ENCODE peak calls at places on chromosomes 12 and 14, in seven cellular contexts. C is heart left ventricle; F is MM.1S; S is CD8-positive, alpha-beta memory T cell; L is naive thymus-derived CD4-positive, alpha-beta T cell; I is Peyer's patch; Z is mesenchymal stem cell. T is an unnamed sample. For H3K4me1 and H3K9me3, the result is how much of the 10 kb centered on the place peaks cover.

GRCh38 chr12:10909462-10909861 is at the start of gene TAS2R13:
- DNase-seq in C (no peak), F (no peak), S (no peak), L (no peak), I (no peak), Z (no peak), T (no peak)

GRCh38 chr12:63944586-63945228 is 100.2 kb downstream of the SRGAP1 start:
- DNase-seq in C (no peak), F (no peak), S (no peak), L (no peak), I (no peak), Z (no peak), T (no peak)

GRCh38 chr14:59707778-59708635 is 131.4 kb upstream of the CCDC175 start:
- DNase-seq in C (no peak), F (no peak), S (no peak), L (no peak), I (no peak), Z (no peak), T (no peak)

GRCh38 chr14:23435540-23436326 is at the start of gene MYH7:
- DNase-seq in C (peak), F (no peak), S (no peak), L (peak), I (peak), Z (no peak), T (no peak)

GRCh38 chr14:105026789-105027563 is 6.1 kb upstream of the CDCA4 start:
- DNase-seq in C (no peak), F (no peak), S (no peak), L (no peak), I (no peak), Z (no peak), T (no peak)

GRCh38 chr14:105323663-105324062 is 9.1 kb downstream of the PACS2 start:
- DNase-seq in C (no peak), F (no peak), S (no peak), L (no peak), I (no peak), Z (no peak), T (no peak)

GRCh38 chr12:120366884-120367251 is 2.1 kb downstream of the MSI1 start:
- DNase-seq in C (no peak), F (no peak), S (no peak), L (no peak), I (no peak), Z (no peak), T (no peak)

GRCh38 chr12:115229517-115229916 is 545.5 kb upstream of the TBX3 start:
- DNase-seq in C (no peak), F (no peak), S (no peak), L (no peak), I (no peak), Z (no peak), T (no peak)

GRCh38 chr14:54976316-54976715 is 50.6 kb downstream of the WDHD1 start:
- DNase-seq in C (no peak), F (no peak), S (no peak), L (no peak), I (no peak), Z (peak), T (no peak)

GRCh38 chr14:82872494-82872893 is 1338.8 kb upstream of the SEL1L start:
- DNase-seq in C (no peak), F (no peak), S (no peak), L (no peak), I (no peak), Z (no peak), T (no peak)

GRCh38 chr12:116687888-116688287 is 50.0 kb downstream of the SPRING1 start:
- DNase-seq in C (peak), F (no peak), S (no peak), L (no peak), I (no peak), Z (no peak), T (no peak)

GRCh38 chr12:71810905-71811304 is 28.7 kb upstream of the TBC1D15 start:
- DNase-seq in C (no peak), F (no peak), S (no peak), L (no peak), I (no peak), Z (no peak), T (no peak)

GRCh38 chr14:36516719-36517241 is 3.3 kb downstream of the NKX2-1 start:
- DNase-seq in C (no peak), F (no peak), S (no peak), L (no peak), I (no peak), Z (no peak), T (no peak)

GRCh38 chr12:94263011-94263786 is 114.8 kb downstream of the PLXNC1 start:
- DNase-seq in C (no peak), F (no peak), S (peak), L (peak), I (peak), Z (no peak), T (peak)

GRCh38 chr12:23954332-23954731 is 4.9 kb upstream of the SOX5 start:
- DNase-seq in C (no peak), F (no peak), S (no peak), L (no peak), I (no peak), Z (peak), T (no peak)

GRCh38 chr14:90489916-90490726 is 93.3 kb downstream of the CALM1 start:
- DNase-seq in C (no peak), F (no peak), S (no peak), L (no peak), I (no peak), Z (no peak), T (no peak)

GRCh38 chr12:57990241-57990883 is 49.0 kb downstream of the ATP23 start:
- DNase-seq in C (no peak), F (no peak), S (no peak), L (no peak), I (no peak), Z (no peak), T (no peak)

DNA sequence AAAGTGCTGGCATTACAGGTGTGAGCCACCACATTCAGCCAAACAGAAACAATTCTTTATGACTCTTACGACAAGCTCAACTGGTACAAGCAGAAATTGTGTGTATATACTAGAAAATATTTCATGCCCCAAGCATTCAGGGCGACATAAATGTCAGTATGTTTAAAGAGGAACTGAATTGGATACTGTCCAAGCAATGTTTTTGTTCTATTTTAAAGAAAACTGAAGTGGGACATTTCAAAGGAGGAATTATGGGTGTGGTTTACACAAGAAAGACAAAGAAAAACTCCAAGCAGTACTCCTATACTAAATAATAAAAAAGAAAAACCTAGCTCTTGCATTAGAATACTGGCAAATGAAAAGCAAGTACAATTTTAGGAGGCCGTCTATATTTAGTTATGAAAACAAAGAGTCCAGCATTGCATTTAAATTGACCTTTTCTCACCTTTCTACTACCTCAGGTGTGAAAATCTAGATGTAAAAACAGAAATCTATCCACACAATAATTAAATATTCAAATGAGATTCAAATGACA is 48.9 kb downstream of the PPP1R12A start:
- DNase-seq in C (no peak), F (no peak), S (no peak), L (no peak), I (no peak), Z (no peak), T (no peak)
- H3K4me1 ChIP-seq in C (half or more), F (under half), S (under half), L (under half), I (under half), Z (under half), T (half or more)

GRCh38 chr12:7758346-7758745 is 6.7 kb upstream of the NANOGNB start:
- DNase-seq in C (no peak), F (no peak), S (no peak), L (no peak), I (no peak), Z (no peak), T (no peak)
- H3K4me3 ChIP-seq in C (no peak), F (no peak), S (no peak), L (no peak), I (no peak), Z (no peak), T (no peak)

GRCh38 chr12:87667378-87667777 is 361.8 kb downstream of the C12orf50 start:
- DNase-seq in C (no peak), F (peak), S (no peak), L (no peak), I (no peak), Z (peak), T (no peak)
- H3K9me3 ChIP-seq in C (under half), F (under half), S (under half), L (under half), I (under half), Z (under half), T (under half)

GRCh38 chr12:65879878-65880277 is 55.6 kb downstream of the HMGA2 start:
- DNase-seq in C (no peak), F (no peak), S (no peak), L (no peak), I (no peak), Z (peak), T (no peak)
- H3K4me1 ChIP-seq in C (under half), F (under half), S (under half), L (under half), I (under half), Z (under half), T (under half)

DNA sequence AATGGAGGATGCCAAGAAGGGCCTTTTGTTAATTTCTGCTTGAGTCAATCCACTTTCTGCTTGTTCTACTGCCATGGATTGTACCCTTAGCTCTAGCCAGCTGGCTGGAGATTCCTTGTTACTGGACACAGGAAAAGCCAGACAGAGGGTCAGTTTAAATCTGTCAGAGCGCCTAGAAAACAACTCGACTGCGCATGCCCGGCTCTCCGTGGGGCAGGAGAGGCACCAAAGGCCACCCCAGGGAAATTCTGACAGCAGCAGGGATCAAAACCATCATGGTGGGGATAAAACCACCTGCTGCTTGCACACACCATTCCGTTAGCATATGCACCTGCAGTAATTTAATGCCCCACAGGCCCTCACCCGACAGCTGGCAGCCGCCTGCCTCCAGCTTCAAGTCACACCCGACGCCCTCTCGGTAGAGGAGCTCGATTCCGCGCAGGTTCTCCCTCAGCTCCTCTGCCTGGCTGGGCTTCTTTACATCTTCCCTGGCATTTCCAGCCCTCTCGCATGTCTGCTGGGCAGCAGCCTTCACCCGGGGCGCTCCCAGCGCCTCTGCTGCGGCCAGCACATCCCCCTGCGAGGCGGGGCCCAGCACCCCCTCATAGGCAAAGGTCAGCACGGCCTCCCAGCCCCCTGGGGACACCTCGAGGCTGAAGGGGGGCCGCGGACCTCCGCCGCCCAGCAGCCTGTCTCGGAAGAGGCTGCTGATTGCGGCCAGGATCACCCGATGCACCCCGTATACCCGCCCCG is 1.1 kb downstream of the KLHL33 start:
- DNase-seq in C (peak), F (no peak), S (no peak), L (no peak), I (no peak), Z (no peak), T (no peak)
- H3K4me3 ChIP-seq in C (peak), F (no peak), S (no peak), L (no peak), I (peak), Z (no peak), T (no peak)

GRCh38 chr12:34396861-34397590 is 374.7 kb downstream of the ALG10 start:
- DNase-seq in C (peak), F (no peak), S (no peak), L (peak), I (no peak), Z (no peak), T (no peak)
- H3K9me3 ChIP-seq in C (under half), F (under half), S (under half), L (half or more), I (under half), Z (under half), T (under half)

GRCh38 chr12:53971686-53972085 is 1.2 kb upstream of the HOXC11 start:
- DNase-seq in C (no peak), F (no peak), S (no peak), L (no peak), I (no peak), Z (no peak), T (no peak)
- H3K4me1 ChIP-seq in C (under half), F (under half), S (under half), L (under half), I (under half), Z (under half), T (under half)

DNA sequence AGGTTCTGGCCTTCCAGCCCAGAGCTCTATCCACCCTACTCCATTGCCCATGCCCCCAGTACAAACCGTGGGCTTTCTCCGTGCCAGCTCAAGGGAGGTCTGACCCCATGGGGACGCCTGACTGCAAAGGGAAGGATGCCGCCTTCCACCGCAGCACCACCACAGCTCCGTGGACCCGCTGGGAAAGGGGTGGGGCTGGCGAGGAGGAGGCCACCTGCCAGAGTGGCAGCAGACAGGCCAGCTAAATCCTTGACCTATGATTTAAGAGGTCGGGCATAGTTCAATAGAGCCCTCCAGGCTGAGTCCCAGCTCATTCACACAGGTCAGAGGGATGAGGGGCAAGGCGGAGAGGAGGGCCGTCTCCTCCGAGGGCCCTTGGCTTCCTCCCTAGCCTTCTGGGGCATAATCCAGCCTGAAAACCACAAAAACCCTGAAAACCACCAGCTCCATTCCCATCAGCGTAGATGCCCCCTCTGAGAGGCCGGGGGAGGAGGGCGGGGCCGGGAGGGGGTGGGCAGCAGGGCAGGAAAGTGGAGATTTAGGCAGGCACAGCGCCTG is 14.9 kb upstream of the FIGNL2 start:
- DNase-seq in C (no peak), F (no peak), S (no peak), L (no peak), I (no peak), Z (no peak), T (no peak)
- H3K4me3 ChIP-seq in C (peak), F (no peak), S (no peak), L (no peak), I (peak), Z (peak), T (no peak)

GRCh38 chr14:100445436-100446088 is 122.4 kb downstream of the SLC25A47 start:
- DNase-seq in C (no peak), F (no peak), S (no peak), L (no peak), I (no peak), Z (no peak), T (no peak)
- H3K9me3 ChIP-seq in C (under half), F (under half), S (under half), L (under half), I (under half), Z (under half), T (under half)

GRCh38 chr12:105761075-105761474 is 377.7 kb downstream of the NUAK1 start:
- DNase-seq in C (no peak), F (no peak), S (no peak), L (no peak), I (no peak), Z (no peak), T (no peak)
- H3K4me1 ChIP-seq in C (under half), F (under half), S (under half), L (under half), I (under half), Z (under half), T (under half)

T was measured in CD4-positive, alpha-beta memory T cell.